ENCODE peak calls at places on chromosomes 12 and 14, in four cellular contexts. B is WERI-Rb-1, F is mammary epithelial cell, E is stomach. C is an unnamed sample.
A peak's percentile ranks its signal among the peaks of the same experiment; 100 is the strongest.

GRCh38 chr14:89270439-89271227 is 146.4 kb downstream of the FOXN3 start:
- DNase-seq in B (no peak), F (peak; percentile 45), E (peak; percentile 43), C (no peak)

GRCh38 chr12:3259976-3260375 is 182.8 kb downstream of the TSPAN9 start:
- DNase-seq in B (no peak), F (no peak), E (no peak), C (no peak)

GRCh38 chr14:56412453-56413434 is 166.9 kb upstream of the TMEM260 start:
- DNase-seq in B (no peak), F (no peak), E (no peak), C (no peak)

GRCh38 chr12:45336762-45337596 is 121.1 kb downstream of the ANO6 start:
- DNase-seq in B (no peak), F (peak; percentile 79), E (no peak), C (peak; percentile 66)

GRCh38 chr12:54840293-54840692 is 14.0 kb upstream of the MUCL1 start:
- DNase-seq in B (no peak), F (no peak), E (no peak), C (no peak)

GRCh38 chr12:28258998-28259397 is 68.7 kb downstream of the CCDC91 start:
- DNase-seq in B (no peak), F (peak; percentile 23), E (no peak), C (no peak)

GRCh38 chr12:32273712-32274111 is 125.6 kb upstream of the FGD4 start:
- DNase-seq in B (peak; percentile 27), F (no peak), E (no peak), C (no peak)

GRCh38 chr12:6810758-6811157 is 10.9 kb upstream of the GPR162 start:
- DNase-seq in B (no peak), F (no peak), E (no peak), C (no peak)

GRCh38 chr14:24260780-24261157 is 2.2 kb downstream of the TGM1 start:
- DNase-seq in B (no peak), F (no peak), E (no peak), C (no peak)

GRCh38 chr14:104530651-104531050 is 48.9 kb upstream of the C14orf180 start:
- DNase-seq in B (no peak), F (no peak), E (no peak), C (no peak)

GRCh38 chr12:3821441-3821840 is 51.8 kb downstream of the PARP11 start:
- DNase-seq in B (no peak), F (no peak), E (no peak), C (no peak)

GRCh38 chr12:53825246-53826081 is 73.7 kb upstream of the CISTR start:
- DNase-seq in B (no peak), F (peak; percentile 70), E (peak; percentile 39), C (peak; percentile 85)

GRCh38 chr14:59126714-59127436 is 61.6 kb upstream of the DAAM1 start:
- DNase-seq in B (no peak), F (peak; percentile 39), E (no peak), C (no peak)

GRCh38 chr14:98907271-98907670 is 364.7 kb downstream of the BCL11B start:
- DNase-seq in B (no peak), F (no peak), E (no peak), C (no peak)

GRCh38 chr14:91125801-91126200 is 11.9 kb downstream of the DGLUCY start:
- DNase-seq in B (no peak), F (no peak), E (no peak), C (no peak)

GRCh38 chr12:32559434-32559833 is 119.7 kb upstream of the DNM1L start:
- DNase-seq in B (no peak), F (no peak), E (no peak), C (no peak)

GRCh38 chr12:263574-263973 is 938 bp upstream of the SLC6A13 start:
- DNase-seq in B (no peak), F (no peak), E (no peak), C (peak; percentile 47)

GRCh38 chr12:76505050-76505449 is 54.5 kb downstream of the OSBPL8 start:
- DNase-seq in B (no peak), F (no peak), E (no peak), C (no peak)

GRCh38 chr12:120538281-120539156 is 4.4 kb downstream of the RNF10 start:
- DNase-seq in B (no peak), F (peak; percentile 74), E (peak; percentile 66), C (peak; percentile 72)

GRCh38 chr14:22545842-22546721 is 42.9 kb downstream of the DAD1 start:
- DNase-seq in B (no peak), F (no peak), E (no peak), C (peak; percentile 71)

GRCh38 chr12:129049917-129050316 is 196.6 kb downstream of the GLT1D1 start:
- DNase-seq in B (no peak), F (no peak), E (no peak), C (no peak)

GRCh38 chr12:34403706-34404376 is 381.5 kb downstream of the ALG10 start:
- DNase-seq in B (no peak), F (no peak), E (peak; percentile 17), C (no peak)

GRCh38 chr12:71947645-71948105 is 9.0 kb downstream of the TPH2 start:
- DNase-seq in B (peak; percentile 82), F (peak; percentile 87), E (no peak), C (peak; percentile 67)

GRCh38 chr14:71141701-71142374 is 234.6 kb downstream of the PCNX1 start:
- DNase-seq in B (no peak), F (peak; percentile 9), E (no peak), C (peak; percentile 6)

GRCh38 chr14:42424501-42424900 is 817.8 kb downstream of the LRFN5 start:
- DNase-seq in B (no peak), F (no peak), E (no peak), C (no peak)

GRCh38 chr12:54189198-54189539 is 384 bp upstream of the SMUG1 start:
- DNase-seq in B (no peak), F (no peak), E (no peak), C (no peak)

GRCh38 chr14:51562816-51563215 is 88.9 kb upstream of the FRMD6 start:
- DNase-seq in B (no peak), F (peak; percentile 71), E (no peak), C (no peak)

GRCh38 chr14:77044776-77045569 is 16.5 kb upstream of the IRF2BPL start:
- DNase-seq in B (no peak), F (no peak), E (no peak), C (peak; percentile 71)

GRCh38 chr14:95515080-95515489 is 1.4 kb downstream of the SYNE3 start:
- DNase-seq in B (no peak), F (no peak), E (no peak), C (peak; percentile 74)

GRCh38 chr12:38141861-38142260 is 174.7 kb upstream of the ALG10B start:
- DNase-seq in B (no peak), F (no peak), E (no peak), C (no peak)

GRCh38 chr12:69007858-69008314 is 74.9 kb upstream of the CPM start:
- DNase-seq in B (peak; percentile 26), F (peak; percentile 5), E (no peak), C (no peak)

GRCh38 chr12:109752117-109753053 is 38.8 kb downstream of the FAM222A start:
- DNase-seq in B (peak; percentile 91), F (no peak), E (peak; percentile 23), C (no peak)

GRCh38 chr12:32390572-32391219 is 8.7 kb upstream of the FGD4 start:
- DNase-seq in B (no peak), F (no peak), E (peak; percentile 57), C (peak; percentile 27)

GRCh38 chr14:22838631-22839041 is 2.3 kb downstream of the MMP14 start:
- DNase-seq in B (no peak), F (peak; percentile 79), E (no peak), C (peak; percentile 28)

GRCh38 chr12:8638951-8639350 is 23.7 kb downstream of the MFAP5 start:
- DNase-seq in B (no peak), F (no peak), E (no peak), C (no peak)
- H3K36me3 ChIP-seq in B (no peaks in the 10 kb centered on the region), F (no peaks in the 10 kb centered on the region), E (no peaks in the 10 kb centered on the region), C (no peaks in the 10 kb centered on the region)

GRCh38 chr12:66236969-66237368 is 48.0 kb downstream of the IRAK3 start:
- DNase-seq in B (no peak), F (no peak), E (no peak), C (no peak)

GRCh38 chr12:66237505-66238175 is 48.6 kb downstream of the IRAK3 start:
- DNase-seq in B (no peak), F (no peak), E (no peak), C (no peak)

GRCh38 chr12:66235626-66236281 is 46.7 kb downstream of the IRAK3 start:
- DNase-seq in B (no peak), F (no peak), E (no peak), C (no peak)

GRCh38 chr12:66228462-66228861 is 39.4 kb downstream of the IRAK3 start:
- DNase-seq in B (no peak), F (no peak), E (no peak), C (no peak)

GRCh38 chr12:66232258-66232657 is 43.2 kb downstream of the IRAK3 start:
- DNase-seq in B (no peak), F (no peak), E (peak; percentile 47), C (no peak)
- H3K36me3 ChIP-seq in B (no peaks in the 10 kb centered on the region), F (no peaks in the 10 kb centered on the region), E (no peaks in the 10 kb centered on the region), C (no peaks in the 10 kb centered on the region)

GRCh38 chr14:99915305-99916090 is 122.3 kb downstream of the EML1 start:
- DNase-seq in B (no peak), F (no peak), E (no peak), C (no peak)

GRCh38 chr14:99910337-99911268 is 117.4 kb downstream of the EML1 start:
- DNase-seq in B (no peak), F (peak; percentile 73), E (no peak), C (peak; percentile 54)

GRCh38 chr14:99921431-99921830 is 128.2 kb downstream of the EML1 start:
- DNase-seq in B (no peak), F (no peak), E (no peak), C (no peak)

GRCh38 chr14:99918781-99919180 is 125.6 kb downstream of the EML1 start:
- DNase-seq in B (no peak), F (no peak), E (no peak), C (no peak)

DNA sequence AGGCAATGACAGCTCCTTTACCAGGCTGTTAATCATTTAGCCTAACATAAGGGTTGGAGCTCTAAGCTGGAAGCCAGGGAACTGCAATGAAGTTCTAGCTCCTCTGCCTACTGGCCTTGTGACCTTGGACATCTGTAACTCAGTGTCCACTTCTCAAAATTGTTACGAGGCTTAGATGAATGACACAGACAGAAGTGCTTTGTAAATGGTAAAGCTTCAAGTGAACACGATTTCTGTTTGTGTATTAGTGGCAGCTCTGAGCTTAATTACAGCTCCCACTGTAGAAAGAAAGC is 122.8 kb downstream of the EML1 start:
- DNase-seq in B (no peak), F (no peak), E (no peak), C (no peak)
- H3K36me3 ChIP-seq in B (peaks cover 76% of the 10 kb centered on the region), F (no peaks in the 10 kb centered on the region), E (peaks cover 3% of the 10 kb centered on the region), C (no peaks in the 10 kb centered on the region)

DNA sequence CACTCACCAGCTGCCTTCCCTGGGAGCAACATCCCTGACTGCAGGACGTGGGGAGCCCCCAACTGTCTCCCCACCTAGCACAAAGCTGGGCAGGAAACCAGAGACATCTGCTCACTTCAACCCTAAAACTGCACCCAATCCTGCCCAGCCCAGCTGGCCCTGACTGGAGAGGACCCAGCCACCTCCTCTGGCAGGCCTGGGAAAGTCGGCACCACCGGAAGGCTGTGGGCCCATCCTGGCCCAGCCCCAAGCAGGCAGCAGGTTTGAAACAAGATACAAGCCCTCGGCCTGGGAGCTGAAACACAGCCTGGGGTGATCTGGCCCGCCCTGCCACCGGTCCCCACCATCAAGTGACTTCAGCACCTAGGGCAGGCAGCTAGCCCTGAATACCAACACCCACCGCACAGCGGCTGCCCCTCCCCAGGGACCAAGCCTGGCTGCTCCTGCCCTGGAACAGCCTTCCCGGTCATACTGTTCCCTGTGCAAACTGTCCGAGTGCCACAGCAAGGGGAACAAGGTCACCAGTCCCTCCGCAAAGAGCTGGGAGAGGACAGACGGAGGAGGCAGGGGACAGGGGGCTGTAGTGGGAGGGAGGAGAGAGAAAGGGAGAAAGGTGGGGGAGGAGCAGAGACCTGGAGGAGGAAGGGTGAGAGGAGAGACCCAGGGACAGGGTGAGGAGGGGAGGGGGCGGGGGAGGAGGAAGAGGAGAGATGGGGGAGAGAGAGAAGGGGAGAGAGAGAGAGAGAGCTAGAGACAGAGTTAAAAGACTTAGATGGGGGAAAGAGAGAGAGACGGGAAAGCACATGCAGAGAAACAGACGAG is 115.7 kb downstream of the RFLNA start:
- DNase-seq in B (peak; percentile 48), F (no peak), E (no peak), C (no peak)
- H3K36me3 ChIP-seq in B (peaks cover 77% of the 10 kb centered on the region), F (peaks cover 7% of the 10 kb centered on the region), E (peaks cover 7% of the 10 kb centered on the region), C (peaks cover 45% of the 10 kb centered on the region)